ENCODE peak calls at places on chromosomes 11 and 22, in nine cellular contexts. L, I, H, S, V, N, T, U and F are unnamed samples.

GRCh38 chr22:49088801-49089791 is 738.6 kb downstream of the BRD1 start:
- DNase-seq in I (no peak), U (no peak), T (no peak), V (no peak), S (peak), L (no peak), N (no peak), H (no peak), F (no peak)

GRCh38 chr11:94315664-94316063 is 11.3 kb downstream of the IZUMO1R start:
- DNase-seq in S (no peak), L (no peak), N (peak), U (no peak), V (no peak), I (no peak), T (no peak), H (no peak), F (peak)

GRCh38 chr11:129937592-129938238 is 42.3 kb upstream of the NFRKB start:
- DNase-seq in L (no peak), H (no peak), S (no peak), T (no peak), V (no peak), N (no peak), U (no peak), I (no peak), F (no peak)

GRCh38 chr11:111355101-111355500 is 24.0 kb downstream of the POU2AF1 start:
- DNase-seq in S (no peak), L (no peak), N (no peak), V (no peak), T (no peak), H (no peak), U (no peak), I (no peak), F (no peak)

GRCh38 chr11:60954421-60954820 is 2.4 kb upstream of the SLC15A3 start:
- DNase-seq in U (no peak), S (no peak), T (no peak), N (no peak), L (no peak), I (no peak), H (no peak), V (no peak), F (no peak)

GRCh38 chr11:65304613-65305012 is 10.1 kb upstream of the CDC42EP2 start:
- DNase-seq in V (no peak), I (no peak), S (no peak), T (no peak), L (no peak), U (no peak), H (no peak), N (no peak), F (no peak)

GRCh38 chr11:115284766-115285165 is 219.4 kb downstream of the CADM1 start:
- DNase-seq in U (no peak), T (peak), L (no peak), V (no peak), I (no peak), S (no peak), H (no peak), N (no peak), F (no peak)

GRCh38 chr22:36379593-36380361 is 8.0 kb downstream of the MYH9 start:
- DNase-seq in H (no peak), T (peak), I (no peak), N (peak), S (no peak), V (no peak), L (no peak), U (no peak), F (no peak)

GRCh38 chr11:11036185-11037161 is 178.6 kb upstream of the ZBED5 start:
- DNase-seq in V (peak), H (no peak), N (peak), T (peak), I (peak), L (peak), U (peak), S (no peak), F (peak)

GRCh38 chr11:75802022-75802912 is 12.7 kb upstream of the UVRAG start:
- DNase-seq in H (no peak), U (no peak), S (no peak), T (no peak), I (no peak), V (no peak), L (no peak), N (no peak), F (no peak)

GRCh38 chr11:10307022-10307410 is 2.1 kb downstream of the ADM start:
- DNase-seq in U (peak), N (peak), V (no peak), L (no peak), T (peak), I (no peak), S (no peak), H (no peak), F (no peak)

GRCh38 chr11:79414644-79415317 is 26.0 kb downstream of the TENM4 start:
- DNase-seq in V (no peak), I (peak), N (peak), U (no peak), L (no peak), S (no peak), H (no peak), T (peak), F (peak)

GRCh38 chr11:8309862-8310261 is 46.2 kb upstream of the LMO1 start:
- DNase-seq in V (no peak), T (no peak), I (no peak), N (no peak), H (no peak), S (no peak), U (peak), L (no peak), F (no peak)

GRCh38 chr11:84541711-84542340 is 1085.3 kb downstream of the DLG2 start:
- DNase-seq in N (peak), T (peak), H (no peak), L (no peak), S (no peak), V (no peak), I (no peak), U (no peak), F (no peak)

GRCh38 chr11:12737024-12737423 is 62.8 kb downstream of the TEAD1 start:
- DNase-seq in T (no peak), H (no peak), L (no peak), N (no peak), S (no peak), U (no peak), I (no peak), V (no peak), F (no peak)

GRCh38 chr22:29225422-29226090 is 19.9 kb downstream of the EMID1 start:
- DNase-seq in H (no peak), T (no peak), L (no peak), S (peak), U (no peak), N (peak), I (no peak), V (no peak), F (peak)

GRCh38 chr22:24417901-24418641 is 9.3 kb upstream of the ADORA2A start:
- DNase-seq in L (no peak), I (no peak), H (no peak), N (peak), V (no peak), S (peak), U (no peak), T (no peak), F (peak)

GRCh38 chr11:70952171-70952570 is 300.2 kb downstream of the SHANK2 start:
- DNase-seq in V (no peak), H (no peak), U (no peak), L (no peak), N (no peak), I (no peak), S (no peak), T (no peak), F (no peak)

GRCh38 chr11:126874831-126875230 is 125.7 kb downstream of the KIRREL3 start:
- DNase-seq in L (peak), T (no peak), H (no peak), S (no peak), V (no peak), U (no peak), N (no peak), I (no peak), F (no peak)

GRCh38 chr11:116461789-116462188 is 311.0 kb downstream of the BUD13 start:
- DNase-seq in H (no peak), I (no peak), L (no peak), U (no peak), S (no peak), V (no peak), T (no peak), N (no peak), F (no peak)

GRCh38 chr11:37946155-37946766 is 1348.2 kb upstream of the RAG2 start:
- DNase-seq in U (peak), S (no peak), L (peak), H (no peak), N (peak), I (no peak), T (peak), V (peak), F (peak)

GRCh38 chr11:116687458-116688201 is 85.2 kb downstream of the BUD13 start:
- DNase-seq in I (no peak), H (no peak), V (no peak), L (peak), T (no peak), N (no peak), S (no peak), U (no peak), F (no peak)

GRCh38 chr22:39242809-39243442 is 1.9 kb downstream of the PDGFB start:
- DNase-seq in U (no peak), T (no peak), V (no peak), L (peak), S (no peak), I (peak), N (no peak), H (peak), F (no peak)

GRCh38 chr11:8833568-8834275 is 77.3 kb upstream of the AKIP1 start:
- DNase-seq in V (no peak), N (peak), I (no peak), U (no peak), H (no peak), T (peak), L (no peak), S (no peak), F (no peak)

GRCh38 chr11:15159085-15159484 is 44.4 kb downstream of the INSC start:
- DNase-seq in S (no peak), H (no peak), V (peak), N (peak), T (peak), L (no peak), U (peak), I (peak), F (peak)

GRCh38 chr22:20137113-20137512 is 5.5 kb downstream of the ZDHHC8 start:
- DNase-seq in U (no peak), L (no peak), T (no peak), V (no peak), H (no peak), I (no peak), N (no peak), S (no peak), F (no peak)

GRCh38 chr22:27990879-27991278 is 71.8 kb upstream of the PITPNB start:
- DNase-seq in V (peak), U (peak), H (no peak), I (no peak), S (no peak), L (peak), T (peak), N (peak), F (peak)

GRCh38 chr11:32288276-32288675 is 147.1 kb downstream of the WT1 start:
- DNase-seq in I (no peak), T (no peak), H (no peak), N (no peak), L (peak), U (peak), S (no peak), V (no peak), F (no peak)

GRCh38 chr11:82978422-82979099 is 77.0 kb downstream of the DDIAS start:
- DNase-seq in N (peak), T (peak), V (no peak), H (no peak), L (no peak), U (peak), I (peak), S (no peak), F (peak)

GRCh38 chr22:28440517-28441366 is 238.9 kb downstream of the TTC28 start:
- DNase-seq in V (no peak), S (no peak), I (no peak), L (no peak), U (no peak), T (peak), N (peak), H (no peak), F (peak)

GRCh38 chr11:119023741-119024140 is 5.2 kb downstream of the TRAPPC4 start:
- DNase-seq in T (no peak), L (no peak), H (no peak), V (no peak), S (no peak), N (no peak), U (no peak), I (no peak), F (no peak)

GRCh38 chr11:6402561-6402981 is 12.3 kb downstream of the SMPD1 start:
- DNase-seq in S (no peak), I (no peak), V (no peak), H (no peak), U (no peak), T (no peak), L (no peak), N (no peak), F (no peak)

GRCh38 chr22:37195921-37196320 is 7.9 kb upstream of the C1QTNF6 start:
- DNase-seq in I (no peak), U (no peak), T (no peak), V (no peak), S (no peak), H (no peak), N (peak), L (no peak), F (no peak)

GRCh38 chr11:14645985-14646900 is 2.6 kb downstream of the PDE3B start:
- DNase-seq in U (no peak), S (no peak), L (no peak), T (no peak), N (no peak), I (no peak), V (no peak), H (no peak), F (peak)

GRCh38 chr11:83629775-83630174 is 343.6 kb upstream of the CCDC90B start:
- DNase-seq in N (no peak), I (no peak), S (no peak), V (no peak), H (no peak), U (no peak), L (no peak), T (no peak), F (no peak)

DNA sequence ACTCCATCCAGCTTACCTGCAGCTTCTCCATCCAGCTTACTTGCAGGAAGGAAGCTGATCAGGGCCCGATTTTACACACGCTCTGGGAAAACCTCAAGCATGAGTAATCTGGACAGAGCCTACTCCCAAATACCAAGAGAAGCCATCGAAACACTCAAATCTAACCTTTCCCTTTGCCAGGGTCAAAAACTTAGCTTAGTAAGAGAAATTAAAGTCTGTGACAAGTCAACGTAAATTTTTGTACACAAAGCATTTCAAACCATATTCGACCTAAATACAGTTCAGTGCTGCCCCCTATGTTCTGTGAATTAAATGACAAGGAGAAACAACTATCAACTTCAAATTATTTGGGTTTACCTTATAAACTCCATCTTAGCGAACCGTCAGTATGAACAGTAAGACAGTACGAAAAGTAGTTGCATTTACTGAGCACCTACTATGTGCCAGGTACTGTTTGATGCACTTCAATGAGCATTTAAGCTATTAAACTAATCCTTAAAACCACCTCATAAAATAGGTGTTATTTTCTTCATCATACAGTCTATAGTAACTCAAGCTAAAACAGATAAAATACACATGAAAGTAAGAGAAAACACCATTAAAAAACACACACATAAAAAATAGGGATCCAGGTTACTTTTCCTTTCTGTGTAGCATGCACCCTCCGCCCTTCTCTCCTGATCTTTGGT is 36.9 kb downstream of the ARFGAP3 start:
- DNase-seq in H (no peak), L (no peak), U (no peak), V (no peak), T (peak), S (no peak), N (peak), I (peak), F (peak)
- TF ChIP-seq CTCF in H (peak), L (peak), U (no peak), V (peak), T (peak), S (no peak), N (no peak), I (no peak), F (no peak)

GRCh38 chr11:394858-395655 is 1.0 kb downstream of the PKP3 start:
- DNase-seq in H (no peak), U (no peak), I (no peak), V (no peak), N (no peak), S (peak), L (no peak), T (no peak), F (no peak)

GRCh38 chr11:396948-397548 is 3.0 kb downstream of the PKP3 start:
- DNase-seq in N (peak), I (no peak), U (no peak), T (peak), H (no peak), V (no peak), S (peak), L (no peak), F (peak)

GRCh38 chr11:394034-394857 is at the start of gene PKP3:
- DNase-seq in L (peak), V (no peak), U (peak), S (peak), H (peak), T (peak), I (peak), N (peak), F (peak)

GRCh38 chr11:395866-396265 is 1.9 kb downstream of the PKP3 start:
- DNase-seq in H (no peak), S (peak), V (no peak), L (no peak), N (no peak), I (no peak), U (no peak), T (no peak), F (no peak)

DNA sequence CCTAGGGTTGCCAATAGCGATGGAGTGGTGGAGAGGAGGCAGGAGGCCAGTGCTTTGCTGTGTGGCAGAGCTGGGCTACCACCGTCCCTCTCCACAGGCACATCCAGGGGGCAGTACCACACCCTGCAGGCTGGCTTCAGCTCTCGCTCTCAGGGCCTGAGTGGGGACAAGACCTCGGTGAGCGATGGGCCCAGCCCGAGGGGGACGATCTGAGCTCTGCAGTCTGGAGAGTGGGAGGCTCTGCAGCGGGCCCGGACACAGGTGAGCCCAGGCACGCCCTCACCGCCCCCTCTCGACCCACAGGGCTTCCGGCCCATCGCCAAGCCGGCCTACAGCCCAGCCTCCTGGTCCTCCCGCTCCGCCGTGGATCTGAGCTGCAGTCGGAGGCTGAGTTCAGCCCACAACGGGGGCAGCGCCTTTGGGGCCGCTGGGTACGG is 2.5 kb downstream of the PKP3 start:
- DNase-seq in S (no peak), L (peak), H (no peak), N (peak), T (no peak), I (peak), U (peak), V (no peak), F (peak)
- TF ChIP-seq CTCF in S (no peak), L (no peak), H (no peak), N (peak), T (peak), I (peak), U (no peak), V (no peak), F (peak)

GRCh38 chr22:50694099-50694498 is 21.5 kb downstream of the SHANK3 start:
- DNase-seq in I (no peak), N (no peak), L (no peak), V (no peak), U (no peak), S (no peak), T (peak), H (no peak), F (no peak)
- TF ChIP-seq CTCF in I (no peak), N (no peak), L (no peak), V (no peak), U (no peak), S (no peak), T (no peak), H (no peak), F (no peak)

DNA sequence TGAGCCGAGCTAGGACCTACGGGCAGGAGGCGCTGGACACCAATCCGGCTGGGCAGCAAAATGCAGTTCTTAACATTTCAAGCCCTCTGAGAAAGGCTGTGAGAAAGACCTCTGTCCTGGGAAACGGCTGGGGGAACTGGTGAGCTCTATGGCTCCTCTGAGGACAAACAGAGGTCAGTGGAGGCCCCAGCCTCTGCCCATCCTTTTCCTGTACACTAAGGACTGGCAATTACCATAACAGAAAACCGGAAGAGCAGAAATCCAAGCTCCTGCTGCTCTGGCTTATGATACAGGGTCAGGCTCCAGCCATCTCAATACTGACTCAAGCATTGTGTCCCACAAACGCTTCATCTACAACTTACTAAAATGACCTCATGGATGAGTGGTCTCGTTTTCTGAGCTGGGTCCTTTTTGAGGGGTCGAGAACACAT is 2.2 kb downstream of the TESMIN start:
- DNase-seq in U (no peak), V (no peak), N (no peak), L (no peak), H (no peak), T (peak), S (no peak), I (no peak), F (no peak)
- TF ChIP-seq CTCF in U (no peak), V (no peak), N (no peak), L (no peak), H (no peak), T (no peak), S (no peak), I (no peak), F (no peak)

GRCh38 chr11:4090258-4090657 is 4.3 kb upstream of the RRM1 start:
- DNase-seq in V (no peak), N (no peak), U (no peak), H (no peak), S (no peak), T (no peak), I (no peak), L (no peak), F (no peak)

GRCh38 chr11:4084406-4084805 is 10.2 kb upstream of the RRM1 start:
- DNase-seq in I (no peak), L (no peak), N (no peak), U (no peak), S (no peak), T (no peak), V (no peak), H (no peak), F (no peak)

GRCh38 chr11:4086584-4087353 is 7.8 kb upstream of the RRM1 start:
- DNase-seq in S (no peak), U (no peak), T (no peak), N (no peak), L (no peak), H (no peak), V (no peak), I (no peak), F (no peak)

GRCh38 chr11:4085575-4085974 is 9.0 kb upstream of the RRM1 start:
- DNase-seq in V (no peak), N (no peak), I (no peak), T (no peak), L (no peak), U (no peak), S (no peak), H (no peak), F (no peak)

DNA sequence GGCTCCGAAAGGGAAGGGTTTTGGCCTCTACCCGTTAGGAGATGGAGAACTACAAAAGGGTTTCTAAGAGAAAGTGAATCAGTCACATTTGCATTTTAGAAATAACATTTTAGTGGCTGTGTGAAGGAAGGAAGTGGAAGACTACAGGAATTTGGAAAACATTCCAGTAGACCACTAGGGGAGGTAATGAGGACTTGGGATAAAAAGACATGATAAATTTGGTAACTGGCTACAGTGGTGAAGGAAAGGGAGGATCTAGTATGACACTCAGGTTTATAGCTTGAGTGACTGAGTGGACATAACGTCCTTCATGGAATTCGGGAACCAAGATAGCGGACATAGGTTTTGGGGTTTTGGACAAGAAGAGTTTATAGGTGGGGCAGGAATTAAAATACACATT is 7.0 kb upstream of the RRM1 start:
- DNase-seq in U (no peak), N (no peak), T (peak), I (no peak), S (no peak), L (no peak), H (no peak), V (no peak), F (peak)
- TF ChIP-seq CTCF in U (no peak), N (peak), T (peak), I (no peak), S (no peak), L (no peak), H (peak), V (peak), F (peak)